ENCODE peak calls at places on chromosomes 12 and 14, in four cellular contexts. Q is HEK293T, Z is AG08396, P is NCI-H1930. B is an unnamed sample.

GRCh38 chr14:33435911-33436310 is 497.2 kb downstream of the NPAS3 start:
- DNase-seq in Q (no peak), Z (no peak), P (no peak), B (no peak)

GRCh38 chr12:115313929-115314328 is 630.0 kb upstream of the TBX3 start:
- DNase-seq in Q (no peak), Z (peak), P (no peak), B (no peak)

GRCh38 chr14:83757896-83758295 is 1772.0 kb upstream of the FLRT2 start:
- DNase-seq in Q (no peak), Z (no peak), P (no peak), B (no peak)

GRCh38 chr14:73143003-73143402 is 6.7 kb downstream of the PSEN1 start:
- DNase-seq in Q (no peak), Z (no peak), P (no peak), B (no peak)

GRCh38 chr14:69553221-69553620 is 21.4 kb downstream of the CCDC177 start:
- DNase-seq in Q (no peak), Z (peak), P (no peak), B (no peak)

GRCh38 chr14:34064349-34064748 is 113.5 kb upstream of the EGLN3 start:
- DNase-seq in Q (no peak), Z (no peak), P (no peak), B (no peak)

GRCh38 chr12:6311822-6312528 is 1.5 kb downstream of the PLEKHG6 start:
- DNase-seq in Q (no peak), Z (no peak), P (no peak), B (no peak)

GRCh38 chr12:124379938-124380754 is 85.3 kb downstream of the RFLNA start:
- DNase-seq in Q (no peak), Z (peak), P (no peak), B (no peak)

GRCh38 chr12:30862486-30862885 is 64.1 kb upstream of the TSPAN11 start:
- DNase-seq in Q (no peak), Z (no peak), P (no peak), B (no peak)

GRCh38 chr14:61322799-61323290 is 1.5 kb downstream of the PRKCH start:
- DNase-seq in Q (no peak), Z (peak), P (no peak), B (no peak)

GRCh38 chr12:12272869-12273268 is 6.0 kb upstream of the LRP6 start:
- DNase-seq in Q (no peak), Z (peak), P (no peak), B (peak)

GRCh38 chr12:105670664-105671063 is 340.2 kb downstream of the C12orf75 start:
- DNase-seq in Q (no peak), Z (no peak), P (no peak), B (no peak)

GRCh38 chr12:77072833-77073495 is 7.6 kb upstream of the E2F7 start:
- DNase-seq in Q (no peak), Z (no peak), P (no peak), B (no peak)

GRCh38 chr12:2588345-2588744 is 206.4 kb upstream of the FKBP4 start:
- DNase-seq in Q (no peak), Z (no peak), P (no peak), B (no peak)

GRCh38 chr12:131276501-131277185 is 322.9 kb downstream of the ADGRD1 start:
- DNase-seq in Q (no peak), Z (no peak), P (no peak), B (no peak)

GRCh38 chr12:28998662-28999120 is 150.4 kb upstream of the FAR2 start:
- DNase-seq in Q (peak), Z (peak), P (no peak), B (peak)

GRCh38 chr12:68808388-68809189 is 612 bp downstream of the MDM2 start:
- DNase-seq in Q (peak), Z (peak), P (peak), B (peak)